ENCODE peak calls at places on chromosomes 12 and 14, in eight cellular contexts. I is Peyer's patch; M is nephron progenitor cell; Z is RWPE1; D is sigmoid colon; K is CD8-positive, alpha-beta T cell; U is hepatocyte; S is WTC11. Y is an unnamed sample.

GRCh38 chr14:27845241-27845850 is 921.2 kb upstream of the FOXG1 start:
- DNase-seq in I (no peak), M (no peak), Z (no peak), D (no peak), K (no peak), U (no peak), S (peak), Y (no peak)

GRCh38 chr14:35879654-35880249 is 53.6 kb downstream of the BRMS1L start:
- DNase-seq in I (no peak), M (no peak), Z (peak), D (no peak), K (no peak), U (no peak), S (no peak), Y (no peak)

GRCh38 chr14:89365071-89365801 is 51.8 kb downstream of the FOXN3 start:
- DNase-seq in I (no peak), M (no peak), Z (no peak), D (no peak), K (peak), U (no peak), S (no peak), Y (no peak)

GRCh38 chr14:69612014-69612758 is 790 bp downstream of the SUSD6 start:
- DNase-seq in I (peak), M (no peak), Z (peak), D (no peak), K (peak), U (no peak), S (peak), Y (no peak)

GRCh38 chr14:74959596-74960180 is 4.3 kb upstream of the PGF start:
- DNase-seq in I (no peak), M (no peak), Z (peak), D (no peak), K (no peak), U (no peak), S (no peak), Y (no peak)

GRCh38 chr12:29249930-29250329 is 100.9 kb downstream of the FAR2 start:
- DNase-seq in I (no peak), M (no peak), Z (no peak), D (no peak), K (no peak), U (no peak), S (no peak), Y (no peak)

GRCh38 chr14:52873694-52874093 is 77.2 kb downstream of the FERMT2 start:
- DNase-seq in I (no peak), M (no peak), Z (peak), D (peak), K (no peak), U (peak), S (no peak), Y (no peak)

GRCh38 chr12:104590002-104590401 is 133.3 kb downstream of the CHST11 start:
- DNase-seq in I (no peak), M (no peak), Z (no peak), D (no peak), K (no peak), U (no peak), S (no peak), Y (no peak)

GRCh38 chr12:93802698-93803097 is 125.5 kb downstream of the CRADD start:
- DNase-seq in I (no peak), M (no peak), Z (no peak), D (no peak), K (no peak), U (no peak), S (no peak), Y (no peak)

GRCh38 chr12:53298154-53298553 is 1.3 kb upstream of the MYG1 start:
- DNase-seq in I (no peak), M (no peak), Z (no peak), D (no peak), K (no peak), U (no peak), S (no peak), Y (no peak)

GRCh38 chr12:53299101-53299453 is 418 bp upstream of the MYG1 start:
- DNase-seq in I (no peak), M (no peak), Z (peak), D (no peak), K (peak), U (peak), S (no peak), Y (no peak)

GRCh38 chr12:53295891-53296219 is 513 bp downstream of the PFDN5 start:
- DNase-seq in I (no peak), M (no peak), Z (no peak), D (no peak), K (no peak), U (no peak), S (no peak), Y (no peak)

GRCh38 chr12:53292441-53292840 is 2.9 kb upstream of the PFDN5 start:
- DNase-seq in I (no peak), M (no peak), Z (no peak), D (no peak), K (no peak), U (no peak), S (no peak), Y (no peak)

GRCh38 chr12:53295070-53295890 is at the start of gene PFDN5:
- DNase-seq in I (peak), M (peak), Z (peak), D (peak), K (peak), U (peak), S (peak), Y (peak)
- TF ChIP-seq CTCF in I (peak), M (no peak), Z (no peak), D (no peak), K (no peak), U (no peak), S (no peak), Y (peak)

GRCh38 chr14:105200074-105200473 is 19.0 kb upstream of the NUDT14 start:
- DNase-seq in I (no peak), M (no peak), Z (no peak), D (no peak), K (no peak), U (no peak), S (peak), Y (no peak)
- TF ChIP-seq CTCF in I (no peak), M (no peak), Z (no peak), D (no peak), K (no peak), U (no peak), S (no peak), Y (no peak)

GRCh38 chr14:96398432-96398831 is 6.5 kb downstream of the AK7 start:
- DNase-seq in I (no peak), M (no peak), Z (no peak), D (no peak), K (no peak), U (no peak), S (no peak), Y (no peak)

GRCh38 chr14:96391293-96392118 is 422 bp upstream of the AK7 start:
- DNase-seq in I (peak), M (peak), Z (peak), D (peak), K (peak), U (peak), S (peak), Y (peak)

GRCh38 chr14:96390965-96391292 is 999 bp upstream of the AK7 start:
- DNase-seq in I (no peak), M (no peak), Z (no peak), D (no peak), K (no peak), U (no peak), S (no peak), Y (no peak)

GRCh38 chr14:96394047-96394815 is 2.3 kb downstream of the AK7 start:
- DNase-seq in I (no peak), M (no peak), Z (no peak), D (no peak), K (no peak), U (no peak), S (no peak), Y (no peak)

GRCh38 chr14:96393292-96393691 is 1.4 kb downstream of the AK7 start:
- DNase-seq in I (no peak), M (no peak), Z (no peak), D (no peak), K (no peak), U (no peak), S (no peak), Y (no peak)
- TF ChIP-seq CTCF in I (no peak), M (no peak), Z (no peak), D (no peak), K (no peak), U (no peak), S (no peak), Y (no peak)

GRCh38 chr14:93903342-93904184 is 23.6 kb upstream of the FAM181A start:
- DNase-seq in I (no peak), M (peak), Z (no peak), D (no peak), K (no peak), U (peak), S (peak), Y (no peak)
- TF ChIP-seq CTCF in I (no peak), M (peak), Z (no peak), D (peak), K (no peak), U (peak), S (no peak), Y (peak)

DNA sequence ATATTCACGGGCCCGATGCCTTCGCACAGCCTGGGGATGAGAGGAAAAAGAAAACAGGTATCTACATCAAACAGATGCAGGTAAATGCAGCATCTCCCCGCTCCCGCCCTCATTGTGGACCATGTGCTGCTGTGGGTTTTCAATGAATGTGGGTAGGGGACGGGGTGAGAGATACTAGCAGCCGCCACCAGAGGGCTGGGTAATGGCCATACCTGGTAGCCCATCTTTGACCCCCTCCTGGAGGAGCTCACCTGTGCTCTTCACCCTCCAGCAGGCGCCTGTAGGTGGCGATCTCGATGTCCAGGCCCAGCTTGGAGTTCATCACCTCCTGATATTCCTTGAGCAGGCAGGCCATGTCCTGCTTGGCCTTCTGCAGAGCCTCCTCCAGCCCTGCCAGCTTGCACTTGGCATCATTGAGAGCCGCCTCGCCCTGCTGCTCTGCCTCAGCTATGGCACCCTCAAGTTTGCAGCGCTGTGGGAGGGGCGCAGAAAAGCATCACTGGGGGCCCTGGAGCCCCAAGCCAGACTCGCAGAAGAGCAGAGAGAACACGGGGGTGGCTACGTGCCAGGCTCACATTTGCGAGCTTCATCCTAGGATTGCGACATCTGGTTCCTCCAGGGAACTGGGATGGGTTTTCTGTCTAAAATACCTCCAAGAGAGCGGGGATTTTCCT is 10.2 kb downstream of the KRT82 start:
- DNase-seq in I (peak), M (peak), Z (peak), D (peak), K (no peak), U (peak), S (peak), Y (peak)
- TF ChIP-seq CTCF in I (peak), M (peak), Z (no peak), D (no peak), K (no peak), U (peak), S (peak), Y (peak)

GRCh38 chr14:77478029-77478428 is 20.1 kb downstream of the AHSA1 start:
- DNase-seq in I (no peak), M (no peak), Z (no peak), D (peak), K (no peak), U (no peak), S (no peak), Y (no peak)
- TF ChIP-seq CTCF in I (no peak), M (no peak), Z (no peak), D (no peak), K (no peak), U (no peak), S (no peak), Y (no peak)

GRCh38 chr12:15532364-15532977 is 210.2 kb downstream of the PTPRO start:
- DNase-seq in I (no peak), M (peak), Z (peak), D (no peak), K (peak), U (peak), S (peak), Y (no peak)
- TF ChIP-seq CTCF in I (peak), M (peak), Z (no peak), D (peak), K (peak), U (peak), S (peak), Y (peak)